ENCODE peak calls at places on chromosomes 7 and 10, in seven cellular contexts. L is GM23338, Q is ovary, P is tibial artery, O is fibroblast of the aortic adventitia, K is HCT116, A is A549. S is an unnamed sample.

GRCh38 chr10:48523212-48523819 is 81.6 kb downstream of the ARHGAP22 start:
- DNase-seq in O (peak; percentile 98), Q (peak; percentile 83), A (peak; percentile 16), K (peak; percentile 19), P (no peak), L (peak; percentile 74), S (peak; percentile 98)

GRCh38 chr7:27955596-27955995 is 215.6 kb downstream of the TAX1BP1 start:
- DNase-seq in P (no peak), L (no peak), A (no peak), Q (no peak), K (no peak), O (no peak), S (no peak)

GRCh38 chr10:46223064-46223480 is 63.7 kb upstream of the ANTXRL start:
- DNase-seq in Q (no peak), O (no peak), A (no peak), P (no peak), K (no peak), L (no peak), S (no peak)

GRCh38 chr10:75223507-75223906 is 12.2 kb downstream of the COMTD1 start:
- DNase-seq in K (no peak), A (no peak), Q (no peak), L (peak; percentile 83), O (no peak), P (no peak), S (no peak)

GRCh38 chr7:95749044-95749443 is 23.3 kb upstream of the DYNC1I1 start:
- DNase-seq in K (no peak), A (no peak), O (no peak), P (no peak), Q (no peak), L (no peak), S (no peak)

GRCh38 chr7:142196066-142196840 is 61.6 kb downstream of the PRSS58 start:
- DNase-seq in P (no peak), O (no peak), L (no peak), Q (no peak), A (no peak), K (no peak), S (peak; percentile 70)

GRCh38 chr7:127986581-127987461 is 44.4 kb downstream of the LRRC4 start:
- DNase-seq in P (peak; percentile 27), L (peak; percentile 38), A (no peak), Q (no peak), K (no peak), O (peak; percentile 60), S (no peak)

GRCh38 chr7:50761722-50762121 is 21.0 kb downstream of the GRB10 start:
- DNase-seq in L (no peak), O (no peak), A (no peak), P (no peak), K (no peak), Q (no peak), S (no peak)

GRCh38 chr10:86244296-86244695 is 122.3 kb downstream of the GRID1 start:
- DNase-seq in Q (no peak), A (no peak), O (no peak), K (no peak), L (no peak), P (no peak), S (no peak)

GRCh38 chr10:16440396-16441105 is 3.7 kb downstream of the PTER start:
- DNase-seq in L (no peak), Q (no peak), A (no peak), K (no peak), P (no peak), O (no peak), S (no peak)

GRCh38 chr7:148803094-148803493 is 81.0 kb downstream of the EZH2 start:
- DNase-seq in P (no peak), Q (no peak), L (no peak), O (no peak), A (no peak), K (no peak), S (no peak)

GRCh38 chr7:107661081-107661864 is 645 bp downstream of the SLC26A4 start:
- DNase-seq in P (peak; percentile 30), K (no peak), O (peak; percentile 35), Q (peak; percentile 45), A (no peak), L (peak; percentile 84), S (peak; percentile 52)

GRCh38 chr10:111972109-111972508 is 211.5 kb downstream of the GPAM start:
- DNase-seq in Q (no peak), A (no peak), L (no peak), K (no peak), P (no peak), O (peak; percentile 3), S (no peak)

GRCh38 chr10:100446130-100446761 is 16.6 kb upstream of the WNT8B start:
- DNase-seq in Q (no peak), K (no peak), O (no peak), L (no peak), P (no peak), A (no peak), S (no peak)

GRCh38 chr7:88254721-88255120 is 34.9 kb upstream of the SRI start:
- DNase-seq in P (no peak), Q (no peak), K (peak; percentile 36), L (no peak), A (peak; percentile 13), O (peak; percentile 21), S (no peak)

GRCh38 chr10:110149259-110149658 is 58.1 kb upstream of the MXI1 start:
- DNase-seq in A (no peak), L (no peak), P (no peak), O (no peak), Q (no peak), K (no peak), S (no peak)

GRCh38 chr7:146826338-146826737 is 709.7 kb downstream of the CNTNAP2 start:
- DNase-seq in A (no peak), P (no peak), K (no peak), O (no peak), L (peak; percentile 20), Q (no peak), S (no peak)

DNA sequence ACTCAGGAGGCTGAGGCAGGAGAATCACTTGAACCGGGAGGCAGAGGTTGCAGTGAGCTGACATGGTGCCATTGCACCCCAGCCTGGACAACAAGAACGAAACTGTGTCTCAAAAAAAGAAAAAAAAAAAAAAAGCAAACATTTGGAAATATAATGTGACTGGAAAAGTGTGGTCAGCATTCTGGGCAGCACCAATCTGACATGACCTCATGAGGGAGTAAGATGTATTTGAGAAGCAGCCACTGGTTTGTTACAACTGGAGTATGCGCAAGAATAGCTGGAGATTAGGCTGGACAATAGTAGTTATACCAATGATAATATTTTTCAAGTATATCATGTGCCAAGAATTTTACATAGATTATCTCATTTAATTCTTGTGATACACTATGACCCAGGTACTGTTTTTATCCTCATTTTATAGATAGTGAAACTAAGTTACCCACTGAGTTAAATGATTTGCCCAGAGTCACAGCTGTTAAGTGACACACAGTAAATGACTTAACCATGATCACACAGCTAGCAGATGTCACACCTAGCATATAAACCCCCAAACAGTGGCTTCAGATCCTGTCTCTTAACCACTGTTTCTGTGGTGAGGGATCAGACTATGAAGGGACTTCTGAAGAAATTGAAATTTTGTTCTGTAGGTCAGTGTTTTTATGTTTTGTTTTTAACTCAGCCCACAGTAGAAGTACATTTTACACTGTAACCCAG is 11.1 kb downstream of the MCU start:
- DNase-seq in A (no peak), Q (no peak), K (no peak), O (peak; percentile 94), L (no peak), P (no peak), S (no peak)
- TF ChIP-seq CTCF in A (no peak), Q (no peak), K (no peak), O (peak; percentile 34), L (no peak), P (no peak), S (no peak)

GRCh38 chr7:99446096-99446495 is 7.4 kb downstream of the CPSF4 start:
- DNase-seq in P (no peak), L (no peak), Q (no peak), A (no peak), O (no peak), K (no peak), S (no peak)

GRCh38 chr7:99448855-99449254 is 10.1 kb downstream of the CPSF4 start:
- DNase-seq in Q (no peak), O (no peak), P (no peak), A (no peak), L (no peak), K (no peak), S (no peak)

GRCh38 chr7:99452541-99452940 is 13.4 kb downstream of the ATP5MF start:
- DNase-seq in L (no peak), A (no peak), O (no peak), P (no peak), Q (no peak), K (no peak), S (no peak)

GRCh38 chr7:99451936-99452335 is 13.2 kb downstream of the CPSF4 start:
- DNase-seq in P (no peak), L (no peak), Q (no peak), O (no peak), K (no peak), A (no peak), S (no peak)

GRCh38 chr7:99447943-99448342 is 9.2 kb downstream of the CPSF4 start:
- DNase-seq in K (no peak), O (no peak), P (no peak), L (peak; percentile 30), A (peak; percentile 60), Q (no peak), S (no peak)
- TF ChIP-seq CTCF in K (no peak), O (peak; percentile 3), P (no peak), L (peak; percentile 50), A (peak; percentile 36), Q (no peak), S (no peak)

GRCh38 chr10:118967160-118967559 is 62.4 kb upstream of the NANOS1 start:
- DNase-seq in A (no peak), K (no peak), L (no peak), Q (no peak), P (no peak), O (no peak), S (no peak)

GRCh38 chr10:118966131-118967125 is 63.1 kb upstream of the NANOS1 start:
- DNase-seq in L (no peak), O (no peak), A (no peak), Q (no peak), K (no peak), P (no peak), S (no peak)

GRCh38 chr10:118968071-118968470 is 61.4 kb upstream of the NANOS1 start:
- DNase-seq in K (no peak), L (no peak), O (no peak), P (no peak), Q (no peak), A (no peak), S (no peak)

GRCh38 chr10:118969014-118969413 is 60.5 kb upstream of the NANOS1 start:
- DNase-seq in Q (no peak), L (no peak), O (no peak), K (no peak), A (no peak), P (no peak), S (no peak)

DNA sequence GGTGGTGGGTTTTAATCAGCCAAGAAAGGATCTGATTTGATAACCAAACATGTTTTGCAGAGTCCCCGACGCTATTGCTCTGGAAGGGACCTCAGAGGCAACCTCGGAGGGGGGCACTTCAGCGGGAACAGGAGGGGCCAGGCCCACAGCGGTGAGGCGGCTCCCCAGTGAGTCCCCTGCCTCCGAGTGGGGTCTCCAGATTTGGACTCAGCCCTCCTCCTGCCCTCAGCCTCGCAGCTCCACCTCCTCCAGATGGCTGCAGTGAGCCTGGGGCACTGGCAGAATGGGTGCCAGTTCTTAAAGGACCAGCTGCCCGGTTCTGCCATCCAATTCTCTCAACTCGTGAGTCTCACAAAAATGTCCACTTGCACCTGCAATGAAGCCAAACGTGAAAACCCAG is 61.0 kb upstream of the NANOS1 start:
- DNase-seq in A (no peak), Q (no peak), K (no peak), P (no peak), O (no peak), L (no peak), S (no peak)
- TF ChIP-seq CTCF in A (no peak), Q (no peak), K (no peak), P (no peak), O (no peak), L (no peak), S (no peak)

GRCh38 chr7:6556196-6556595 is 4.9 kb upstream of the GRID2IP start:
- DNase-seq in A (no peak), L (peak; percentile 74), K (no peak), P (no peak), Q (no peak), O (no peak), S (no peak)
- TF ChIP-seq CTCF in A (peak; percentile 8), L (peak; percentile 68), K (peak; percentile 41), P (no peak), Q (no peak), O (no peak), S (no peak)

S was measured in astrocyte of the spinal cord.